ENCODE peak calls at places on chromosomes 6 and 20, in ten cellular contexts. L is ovary; H is fibroblast of the conjunctiva; R is NCI-H1694 treated with DMSO at 0.1 percent for 48 hours; M is OCI-LY7; B is left colon; W is activated naive CD4-positive, alpha-beta T cell treated with anti-CD3 and anti-CD28 coated beads for 36 hours; Y is tibial artery; Q is T-helper 1 cell; D is GM23248. E is an unnamed sample.

GRCh38 chr20:36929691-36930090 is 21.8 kb downstream of the SAMHD1 start:
- DNase-seq in L (no peak), H (no peak), R (no peak), M (no peak), B (no peak), W (no peak), Y (no peak), Q (no peak), D (no peak), E (no peak)

GRCh38 chr20:11350126-11351005 is 567.3 kb upstream of the BTBD3 start:
- DNase-seq in L (no peak), H (peak; percentile 39), R (no peak), M (no peak), B (no peak), W (no peak), Y (peak; percentile 61), Q (no peak), D (peak; percentile 73), E (peak; percentile 29)

GRCh38 chr6:165223736-165224135 is 85.7 kb downstream of the C6orf118 start:
- DNase-seq in L (no peak), H (no peak), R (no peak), M (no peak), B (no peak), W (no peak), Y (no peak), Q (no peak), D (no peak), E (no peak)

GRCh38 chr6:47086051-47086770 is 44.1 kb upstream of the ADGRF1 start:
- DNase-seq in L (no peak), H (no peak), R (no peak), M (no peak), B (no peak), W (no peak), Y (no peak), Q (no peak), D (no peak), E (no peak)

GRCh38 chr20:49846206-49846807 is 33.7 kb downstream of the SLC9A8 start:
- DNase-seq in L (no peak), H (no peak), R (peak; percentile 54), M (peak; percentile 77), B (peak; percentile 47), W (peak; percentile 72), Y (no peak), Q (peak; percentile 17), D (peak; percentile 80), E (peak; percentile 61)

GRCh38 chr6:97626586-97627441 is 343.8 kb upstream of the MMS22L start:
- DNase-seq in L (no peak), H (peak; percentile 10), R (peak; percentile 21), M (peak; percentile 0), B (peak; percentile 3), W (no peak), Y (no peak), Q (no peak), D (peak; percentile 64), E (no peak)

GRCh38 chr6:158784505-158784904 is 34.7 kb downstream of the EZR start:
- DNase-seq in L (no peak), H (no peak), R (no peak), M (no peak), B (no peak), W (no peak), Y (no peak), Q (no peak), D (peak; percentile 32), E (no peak)

GRCh38 chr20:42701948-42702347 is 487.8 kb downstream of the PTPRT start:
- DNase-seq in L (no peak), H (no peak), R (no peak), M (no peak), B (no peak), W (no peak), Y (no peak), Q (no peak), D (no peak), E (no peak)

GRCh38 chr6:20454201-20454824 is 52.6 kb downstream of the E2F3 start:
- DNase-seq in L (no peak), H (no peak), R (no peak), M (no peak), B (peak; percentile 23), W (no peak), Y (no peak), Q (no peak), D (no peak), E (no peak)

GRCh38 chr6:1630771-1631217 is 21.1 kb downstream of the FOXC1 start:
- DNase-seq in L (no peak), H (no peak), R (no peak), M (no peak), B (no peak), W (no peak), Y (no peak), Q (no peak), D (no peak), E (no peak)

GRCh38 chr6:125658759-125659431 is 90.5 kb upstream of the HEY2 start:
- DNase-seq in L (no peak), H (peak; percentile 17), R (no peak), M (no peak), B (no peak), W (no peak), Y (no peak), Q (no peak), D (peak; percentile 40), E (no peak)

E was measured in lung.